ENCODE peak calls at places on chromosomes 11 and 22, in four cellular contexts. Y, N, R and V are unnamed samples.

GRCh38 chr22:41052661-41053490 is 39.5 kb upstream of the EP300 start:
- DNase-seq in N (no peak), R (no peak), Y (peak), V (no peak)

GRCh38 chr11:2713721-2714462 is 14.1 kb upstream of the KCNQ1OT1 start:
- DNase-seq in R (no peak), N (no peak), Y (no peak), V (no peak)

GRCh38 chr22:49255741-49256318 is 571.8 kb downstream of the BRD1 start:
- DNase-seq in Y (no peak), R (no peak), N (no peak), V (no peak)

GRCh38 chr11:79052539-79052938 is 388.3 kb downstream of the TENM4 start:
- DNase-seq in R (no peak), N (no peak), Y (no peak), V (peak)

GRCh38 chr11:67546852-67547251 is 23.6 kb upstream of the CABP2 start:
- DNase-seq in Y (no peak), N (no peak), R (no peak), V (no peak)

GRCh38 chr22:40635008-40635939 is 1.2 kb downstream of the MRTFA start:
- DNase-seq in Y (no peak), R (no peak), N (no peak), V (no peak)

GRCh38 chr11:3157381-3158130 is 7.6 kb downstream of the OSBPL5 start:
- DNase-seq in R (no peak), N (peak), Y (no peak), V (peak)

GRCh38 chr11:14114786-14115185 is 152.3 kb downstream of the SPON1 start:
- DNase-seq in Y (no peak), R (no peak), N (no peak), V (no peak)

GRCh38 chr11:19163627-19164026 is 38.2 kb downstream of the CSRP3 start:
- DNase-seq in Y (no peak), N (no peak), R (no peak), V (no peak)

GRCh38 chr22:31973739-31974138 is 29.4 kb downstream of the YWHAH start:
- DNase-seq in N (no peak), Y (no peak), R (no peak), V (no peak)

GRCh38 chr11:117820071-117820470 is 4.5 kb downstream of the FXYD2 start:
- DNase-seq in Y (no peak), R (no peak), N (no peak), V (no peak)

GRCh38 chr11:82557274-82557673 is 176.4 kb downstream of the FAM181B start:
- DNase-seq in R (no peak), N (no peak), Y (no peak), V (no peak)

GRCh38 chr22:48902001-48902869 is 925.4 kb downstream of the BRD1 start:
- DNase-seq in Y (no peak), R (no peak), N (no peak), V (no peak)

GRCh38 chr11:63839508-63840355 is 822 bp downstream of the MARK2 start:
- DNase-seq in Y (no peak), R (no peak), N (no peak), V (no peak)

GRCh38 chr11:46684364-46684763 is 16.1 kb downstream of the ARHGAP1 start:
- DNase-seq in Y (no peak), N (no peak), R (no peak), V (no peak)

GRCh38 chr11:120235024-120235628 is 4.8 kb upstream of the POU2F3 start:
- DNase-seq in Y (no peak), R (no peak), N (peak), V (peak)

GRCh38 chr11:12413141-12414055 is 36.0 kb downstream of the PARVA start:
- DNase-seq in R (no peak), Y (no peak), N (no peak), V (no peak)

GRCh38 chr11:128448487-128448886 is 138.9 kb downstream of the ETS1 start:
- DNase-seq in Y (peak), R (no peak), N (no peak), V (no peak)

GRCh38 chr11:68974421-68975194 is 6.2 kb downstream of the MRGPRD start:
- DNase-seq in Y (no peak), R (peak), N (no peak), V (peak)

GRCh38 chr11:133382217-133382746 is 150.0 kb downstream of the OPCML start:
- DNase-seq in Y (no peak), N (no peak), R (no peak), V (no peak)

GRCh38 chr22:43945632-43946390 is 9.4 kb upstream of the SAMM50 start:
- DNase-seq in N (peak), R (no peak), Y (peak), V (peak)

GRCh38 chr11:78061921-78062311 is 1.7 kb upstream of the THRSP start:
- DNase-seq in N (no peak), Y (no peak), R (no peak), V (no peak)

GRCh38 chr11:2777871-2778629 is 78.3 kb upstream of the KCNQ1OT1 start:
- DNase-seq in N (no peak), Y (no peak), R (no peak), V (peak)

GRCh38 chr11:119928047-119928446 is 199.0 kb upstream of the NECTIN1 start:
- DNase-seq in Y (no peak), N (no peak), R (no peak), V (peak)

GRCh38 chr22:17198188-17199130 is 20.8 kb downstream of the ADA2 start:
- DNase-seq in R (no peak), Y (no peak), N (no peak), V (no peak)

GRCh38 chr11:60860943-60861342 is 5.2 kb upstream of the PTGDR2 start:
- DNase-seq in N (no peak), Y (no peak), R (no peak), V (no peak)

GRCh38 chr11:61041755-61042518 is 60.4 kb upstream of the CD5 start:
- DNase-seq in N (peak), R (no peak), Y (no peak), V (no peak)

GRCh38 chr22:23182289-23183106 is 2.2 kb downstream of the BCR start:
- DNase-seq in Y (no peak), N (no peak), R (no peak), V (no peak)

GRCh38 chr11:69572861-69573260 is 68.1 kb upstream of the CCND1 start:
- DNase-seq in Y (no peak), R (no peak), N (no peak), V (no peak)

GRCh38 chr11:93734427-93735222 is 6.7 kb downstream of the TAF1D start:
- DNase-seq in N (no peak), Y (no peak), R (no peak), V (no peak)

GRCh38 chr22:23106906-23107367 is 34.9 kb downstream of the RSPH14 start:
- DNase-seq in Y (no peak), R (no peak), N (no peak), V (no peak)

GRCh38 chr11:10885703-10886363 is 28.0 kb upstream of the ZBED5 start:
- DNase-seq in Y (no peak), R (no peak), N (no peak), V (peak)

GRCh38 chr11:35919244-35919643 is 24.6 kb upstream of the LDLRAD3 start:
- DNase-seq in N (no peak), R (no peak), Y (no peak), V (no peak)

GRCh38 chr11:111413849-111414248 is 34.8 kb upstream of the POU2AF1 start:
- DNase-seq in N (no peak), Y (no peak), R (no peak), V (no peak)

GRCh38 chr22:37254867-37255233 is 10.8 kb upstream of the RAC2 start:
- DNase-seq in R (no peak), N (no peak), Y (no peak), V (no peak)